ENCODE peak calls at places on chromosomes 3 and 15, in four cellular contexts. N, Z, H and E are unnamed samples.

GRCh38 chr3:151248772-151249366 is 29.5 kb downstream of the P2RY14 start:
- DNase-seq in N (no peak), Z (no peak), H (no peak), E (no peak)

GRCh38 chr3:159796744-159797143 is 191.9 kb upstream of the IL12A start:
- DNase-seq in N (no peak), Z (no peak), H (no peak), E (no peak)

GRCh38 chr3:88595025-88595424 is 445.3 kb downstream of the C3orf38 start:
- DNase-seq in N (no peak), Z (no peak), H (no peak), E (no peak)

GRCh38 chr15:56272474-56272873 is 28.8 kb upstream of the RFX7 start:
- DNase-seq in N (no peak), Z (no peak), H (no peak), E (no peak)

GRCh38 chr15:63991706-63992105 is 54.6 kb downstream of the DAPK2 start:
- DNase-seq in N (no peak), Z (no peak), H (no peak), E (no peak)

GRCh38 chr3:124759666-124760401 is 29.6 kb downstream of the UMPS start:
- DNase-seq in N (no peak), Z (no peak), H (no peak), E (no peak)

GRCh38 chr3:144636833-144637232 is 665.2 kb downstream of the DIPK2A start:
- DNase-seq in N (no peak), Z (no peak), H (no peak), E (no peak)

GRCh38 chr3:9623148-9623547 is 26.2 kb upstream of the MTMR14 start:
- DNase-seq in N (no peak), Z (no peak), H (no peak), E (no peak)

GRCh38 chr15:44308415-44308814 is 19.9 kb downstream of the GOLM2 start:
- DNase-seq in N (peak; percentile 70), Z (no peak), H (no peak), E (no peak)

GRCh38 chr15:58742022-58742421 is 7.5 kb downstream of the ADAM10 start:
- DNase-seq in N (no peak), Z (no peak), H (no peak), E (no peak)

GRCh38 chr15:60871731-60872130 is 357.4 kb downstream of the RORA start:
- DNase-seq in N (no peak), Z (no peak), H (no peak), E (no peak)

GRCh38 chr15:63892794-63893441 is 59.2 kb upstream of the HERC1 start:
- DNase-seq in N (peak; percentile 87), Z (no peak), H (peak; percentile 40), E (no peak)

GRCh38 chr15:88690331-88690730 is 51.5 kb downstream of the ISG20 start:
- DNase-seq in N (no peak), Z (no peak), H (no peak), E (no peak)